ENCODE peak calls at places on chromosomes 3 and 15, in nine cellular contexts. One of them, this sample, is unnamed.

GRCh38 chr15:34795267-34796081 is at the start of gene ACTC1:
- DNase-seq in RKO: no peak
- DNase-seq in fibroblast of pulmonary artery: peak
- DNase-seq in T-helper 1 cell: no peak
- DNase-seq in natural killer cell treated with Interleukin-12 subunit alpha and Interleukin-12 subunit beta and Interleukin-15 and Interleukin-18, amount 100 ng/mL, for 72 hours: no peak
- DNase-seq in LHCN-M2: peak
- DNase-seq in transverse colon: no peak
- DNase-seq in NCI-H1092: no peak
- DNase-seq in fibroblast of the conjunctiva: no peak
- DNase-seq in this sample: peak

GRCh38 chr3:24192004-24192403 is 246.9 kb downstream of the NR1D2 start:
- DNase-seq in NCI-H1092: peak
- DNase-seq in fibroblast of the conjunctiva: no peak
- DNase-seq in LHCN-M2: no peak
- DNase-seq in natural killer cell treated with Interleukin-12 subunit alpha and Interleukin-12 subunit beta and Interleukin-15 and Interleukin-18, amount 100 ng/mL, for 72 hours: no peak
- DNase-seq in T-helper 1 cell: no peak
- DNase-seq in fibroblast of pulmonary artery: no peak
- DNase-seq in transverse colon: no peak
- DNase-seq in RKO: no peak
- DNase-seq in this sample: no peak

GRCh38 chr3:161560006-161560637 is 63.5 kb downstream of the OTOL1 start:
- DNase-seq in NCI-H1092: peak
- DNase-seq in LHCN-M2: peak
- DNase-seq in fibroblast of the conjunctiva: peak
- DNase-seq in T-helper 1 cell: no peak
- DNase-seq in RKO: peak
- DNase-seq in fibroblast of pulmonary artery: peak
- DNase-seq in natural killer cell treated with Interleukin-12 subunit alpha and Interleukin-12 subunit beta and Interleukin-15 and Interleukin-18, amount 100 ng/mL, for 72 hours: no peak
- DNase-seq in transverse colon: peak
- DNase-seq in this sample: peak

GRCh38 chr15:66772967-66773873 is 71.2 kb downstream of the SMAD6 start:
- DNase-seq in fibroblast of pulmonary artery: peak
- DNase-seq in LHCN-M2: no peak
- DNase-seq in natural killer cell treated with Interleukin-12 subunit alpha and Interleukin-12 subunit beta and Interleukin-15 and Interleukin-18, amount 100 ng/mL, for 72 hours: no peak
- DNase-seq in RKO: no peak
- DNase-seq in fibroblast of the conjunctiva: no peak
- DNase-seq in transverse colon: peak
- DNase-seq in NCI-H1092: no peak
- DNase-seq in T-helper 1 cell: no peak
- DNase-seq in this sample: no peak

GRCh38 chr3:56042326-56042951 is 425.8 kb downstream of the ERC2 start:
- DNase-seq in natural killer cell treated with Interleukin-12 subunit alpha and Interleukin-12 subunit beta and Interleukin-15 and Interleukin-18, amount 100 ng/mL, for 72 hours: no peak
- DNase-seq in T-helper 1 cell: no peak
- DNase-seq in NCI-H1092: no peak
- DNase-seq in LHCN-M2: peak
- DNase-seq in RKO: peak
- DNase-seq in transverse colon: no peak
- DNase-seq in fibroblast of the conjunctiva: peak
- DNase-seq in fibroblast of pulmonary artery: peak
- DNase-seq in this sample: peak

GRCh38 chr15:88651293-88651692 is 12.5 kb downstream of the ISG20 start:
- DNase-seq in RKO: no peak
- DNase-seq in fibroblast of the conjunctiva: no peak
- DNase-seq in NCI-H1092: no peak
- DNase-seq in fibroblast of pulmonary artery: no peak
- DNase-seq in LHCN-M2: no peak
- DNase-seq in natural killer cell treated with Interleukin-12 subunit alpha and Interleukin-12 subunit beta and Interleukin-15 and Interleukin-18, amount 100 ng/mL, for 72 hours: no peak
- DNase-seq in transverse colon: no peak
- DNase-seq in T-helper 1 cell: no peak
- DNase-seq in this sample: no peak

GRCh38 chr3:194421-194820 is 2.1 kb upstream of the CHL1 start:
- DNase-seq in RKO: no peak
- DNase-seq in T-helper 1 cell: no peak
- DNase-seq in NCI-H1092: no peak
- DNase-seq in transverse colon: no peak
- DNase-seq in natural killer cell treated with Interleukin-12 subunit alpha and Interleukin-12 subunit beta and Interleukin-15 and Interleukin-18, amount 100 ng/mL, for 72 hours: no peak
- DNase-seq in fibroblast of the conjunctiva: no peak
- DNase-seq in LHCN-M2: no peak
- DNase-seq in fibroblast of pulmonary artery: no peak
- DNase-seq in this sample: no peak

GRCh38 chr3:112466041-112466440 is 33.2 kb downstream of the BTLA start:
- DNase-seq in T-helper 1 cell: no peak
- DNase-seq in natural killer cell treated with Interleukin-12 subunit alpha and Interleukin-12 subunit beta and Interleukin-15 and Interleukin-18, amount 100 ng/mL, for 72 hours: no peak
- DNase-seq in fibroblast of the conjunctiva: no peak
- DNase-seq in fibroblast of pulmonary artery: no peak
- DNase-seq in NCI-H1092: no peak
- DNase-seq in transverse colon: no peak
- DNase-seq in RKO: no peak
- DNase-seq in LHCN-M2: no peak
- DNase-seq in this sample: no peak

GRCh38 chr15:100642950-100643338 is 40.6 kb downstream of the ASB7 start:
- DNase-seq in natural killer cell treated with Interleukin-12 subunit alpha and Interleukin-12 subunit beta and Interleukin-15 and Interleukin-18, amount 100 ng/mL, for 72 hours: no peak
- DNase-seq in fibroblast of the conjunctiva: no peak
- DNase-seq in NCI-H1092: no peak
- DNase-seq in transverse colon: no peak
- DNase-seq in fibroblast of pulmonary artery: no peak
- DNase-seq in T-helper 1 cell: no peak
- DNase-seq in LHCN-M2: no peak
- DNase-seq in RKO: no peak
- DNase-seq in this sample: no peak

GRCh38 chr3:190596341-190597285 is 82.7 kb downstream of the IL1RAP start:
- DNase-seq in fibroblast of the conjunctiva: no peak
- DNase-seq in transverse colon: no peak
- DNase-seq in fibroblast of pulmonary artery: no peak
- DNase-seq in RKO: no peak
- DNase-seq in NCI-H1092: no peak
- DNase-seq in natural killer cell treated with Interleukin-12 subunit alpha and Interleukin-12 subunit beta and Interleukin-15 and Interleukin-18, amount 100 ng/mL, for 72 hours: no peak
- DNase-seq in LHCN-M2: no peak
- DNase-seq in T-helper 1 cell: no peak
- DNase-seq in this sample: no peak

GRCh38 chr3:131077904-131078303 is 51.2 kb downstream of the NEK11 start:
- DNase-seq in natural killer cell treated with Interleukin-12 subunit alpha and Interleukin-12 subunit beta and Interleukin-15 and Interleukin-18, amount 100 ng/mL, for 72 hours: no peak
- DNase-seq in LHCN-M2: no peak
- DNase-seq in T-helper 1 cell: no peak
- DNase-seq in fibroblast of the conjunctiva: no peak
- DNase-seq in NCI-H1092: no peak
- DNase-seq in RKO: no peak
- DNase-seq in transverse colon: no peak
- DNase-seq in fibroblast of pulmonary artery: no peak
- DNase-seq in this sample: no peak

GRCh38 chr3:48408823-48409281 is 21.0 kb downstream of the PLXNB1 start:
- DNase-seq in fibroblast of the conjunctiva: no peak
- DNase-seq in fibroblast of pulmonary artery: no peak
- DNase-seq in NCI-H1092: no peak
- DNase-seq in T-helper 1 cell: no peak
- DNase-seq in LHCN-M2: no peak
- DNase-seq in transverse colon: no peak
- DNase-seq in natural killer cell treated with Interleukin-12 subunit alpha and Interleukin-12 subunit beta and Interleukin-15 and Interleukin-18, amount 100 ng/mL, for 72 hours: peak
- DNase-seq in RKO: no peak
- DNase-seq in this sample: no peak

GRCh38 chr15:63389902-63390301 is 8.3 kb upstream of the CA12 start:
- DNase-seq in RKO: no peak
- DNase-seq in LHCN-M2: no peak
- DNase-seq in fibroblast of pulmonary artery: no peak
- DNase-seq in T-helper 1 cell: no peak
- DNase-seq in transverse colon: peak
- DNase-seq in fibroblast of the conjunctiva: no peak
- DNase-seq in NCI-H1092: peak
- DNase-seq in natural killer cell treated with Interleukin-12 subunit alpha and Interleukin-12 subunit beta and Interleukin-15 and Interleukin-18, amount 100 ng/mL, for 72 hours: no peak
- DNase-seq in this sample: no peak

GRCh38 chr3:108180214-108180613 is 42.0 kb downstream of the IFT57 start:
- DNase-seq in RKO: peak
- DNase-seq in T-helper 1 cell: no peak
- DNase-seq in LHCN-M2: peak
- DNase-seq in natural killer cell treated with Interleukin-12 subunit alpha and Interleukin-12 subunit beta and Interleukin-15 and Interleukin-18, amount 100 ng/mL, for 72 hours: no peak
- DNase-seq in fibroblast of pulmonary artery: peak
- DNase-seq in NCI-H1092: no peak
- DNase-seq in fibroblast of the conjunctiva: no peak
- DNase-seq in transverse colon: no peak
- DNase-seq in this sample: peak

GRCh38 chr3:33063651-33064051 is 33.3 kb downstream of the GLB1 start:
- DNase-seq in T-helper 1 cell: peak
- DNase-seq in transverse colon: no peak
- DNase-seq in fibroblast of the conjunctiva: peak
- DNase-seq in RKO: no peak
- DNase-seq in natural killer cell treated with Interleukin-12 subunit alpha and Interleukin-12 subunit beta and Interleukin-15 and Interleukin-18, amount 100 ng/mL, for 72 hours: no peak
- DNase-seq in LHCN-M2: no peak
- DNase-seq in NCI-H1092: no peak
- DNase-seq in fibroblast of pulmonary artery: peak
- DNase-seq in this sample: peak

GRCh38 chr3:176867681-176868663 is 329.3 kb downstream of the TBL1XR1 start:
- DNase-seq in fibroblast of the conjunctiva: no peak
- DNase-seq in LHCN-M2: peak
- DNase-seq in T-helper 1 cell: no peak
- DNase-seq in NCI-H1092: peak
- DNase-seq in natural killer cell treated with Interleukin-12 subunit alpha and Interleukin-12 subunit beta and Interleukin-15 and Interleukin-18, amount 100 ng/mL, for 72 hours: no peak
- DNase-seq in fibroblast of pulmonary artery: no peak
- DNase-seq in transverse colon: peak
- DNase-seq in RKO: no peak
- DNase-seq in this sample: no peak

GRCh38 chr3:185056908-185057307 is 96.0 kb downstream of the C3orf70 start:
- DNase-seq in natural killer cell treated with Interleukin-12 subunit alpha and Interleukin-12 subunit beta and Interleukin-15 and Interleukin-18, amount 100 ng/mL, for 72 hours: no peak
- DNase-seq in NCI-H1092: no peak
- DNase-seq in RKO: no peak
- DNase-seq in fibroblast of pulmonary artery: no peak
- DNase-seq in T-helper 1 cell: no peak
- DNase-seq in fibroblast of the conjunctiva: no peak
- DNase-seq in transverse colon: no peak
- DNase-seq in LHCN-M2: no peak
- DNase-seq in this sample: no peak

GRCh38 chr3:109152326-109152725 is 15.8 kb downstream of the C3orf85 start:
- DNase-seq in transverse colon: peak
- DNase-seq in RKO: no peak
- DNase-seq in LHCN-M2: no peak
- DNase-seq in natural killer cell treated with Interleukin-12 subunit alpha and Interleukin-12 subunit beta and Interleukin-15 and Interleukin-18, amount 100 ng/mL, for 72 hours: no peak
- DNase-seq in fibroblast of the conjunctiva: no peak
- DNase-seq in fibroblast of pulmonary artery: no peak
- DNase-seq in T-helper 1 cell: no peak
- DNase-seq in NCI-H1092: no peak
- DNase-seq in this sample: no peak

GRCh38 chr15:100877551-100877950 is 2.1 kb upstream of the ALDH1A3 start:
- DNase-seq in T-helper 1 cell: no peak
- DNase-seq in fibroblast of pulmonary artery: no peak
- DNase-seq in transverse colon: no peak
- DNase-seq in LHCN-M2: no peak
- DNase-seq in NCI-H1092: no peak
- DNase-seq in fibroblast of the conjunctiva: no peak
- DNase-seq in natural killer cell treated with Interleukin-12 subunit alpha and Interleukin-12 subunit beta and Interleukin-15 and Interleukin-18, amount 100 ng/mL, for 72 hours: no peak
- DNase-seq in RKO: no peak
- DNase-seq in this sample: no peak

GRCh38 chr15:89088605-89089315 is 504 bp downstream of the ABHD2 start:
- DNase-seq in transverse colon: peak
- DNase-seq in fibroblast of pulmonary artery: no peak
- DNase-seq in T-helper 1 cell: no peak
- DNase-seq in fibroblast of the conjunctiva: no peak
- DNase-seq in NCI-H1092: no peak
- DNase-seq in RKO: peak
- DNase-seq in natural killer cell treated with Interleukin-12 subunit alpha and Interleukin-12 subunit beta and Interleukin-15 and Interleukin-18, amount 100 ng/mL, for 72 hours: peak
- DNase-seq in LHCN-M2: peak
- DNase-seq in this sample: peak

GRCh38 chr3:108877906-108878305 is 55.3 kb downstream of the TRAT1 start:
- DNase-seq in fibroblast of the conjunctiva: no peak
- DNase-seq in fibroblast of pulmonary artery: no peak
- DNase-seq in RKO: no peak
- DNase-seq in natural killer cell treated with Interleukin-12 subunit alpha and Interleukin-12 subunit beta and Interleukin-15 and Interleukin-18, amount 100 ng/mL, for 72 hours: no peak
- DNase-seq in LHCN-M2: no peak
- DNase-seq in T-helper 1 cell: no peak
- DNase-seq in transverse colon: no peak
- DNase-seq in NCI-H1092: no peak
- DNase-seq in this sample: peak

GRCh38 chr15:60315878-60316277 is 81.9 kb downstream of the ANXA2 start:
- DNase-seq in LHCN-M2: no peak
- DNase-seq in RKO: no peak
- DNase-seq in T-helper 1 cell: no peak
- DNase-seq in fibroblast of pulmonary artery: no peak
- DNase-seq in fibroblast of the conjunctiva: no peak
- DNase-seq in NCI-H1092: no peak
- DNase-seq in natural killer cell treated with Interleukin-12 subunit alpha and Interleukin-12 subunit beta and Interleukin-15 and Interleukin-18, amount 100 ng/mL, for 72 hours: no peak
- DNase-seq in transverse colon: no peak
- DNase-seq in this sample: no peak

GRCh38 chr3:190366145-190366544 is 21.8 kb upstream of the CLDN16 start:
- DNase-seq in RKO: no peak
- DNase-seq in natural killer cell treated with Interleukin-12 subunit alpha and Interleukin-12 subunit beta and Interleukin-15 and Interleukin-18, amount 100 ng/mL, for 72 hours: no peak
- DNase-seq in NCI-H1092: no peak
- DNase-seq in fibroblast of pulmonary artery: peak
- DNase-seq in transverse colon: no peak
- DNase-seq in fibroblast of the conjunctiva: no peak
- DNase-seq in LHCN-M2: peak
- DNase-seq in T-helper 1 cell: no peak
- DNase-seq in this sample: peak

GRCh38 chr3:188468672-188469071 is 314.7 kb downstream of the LPP start:
- DNase-seq in natural killer cell treated with Interleukin-12 subunit alpha and Interleukin-12 subunit beta and Interleukin-15 and Interleukin-18, amount 100 ng/mL, for 72 hours: no peak
- DNase-seq in NCI-H1092: no peak
- DNase-seq in LHCN-M2: no peak
- DNase-seq in T-helper 1 cell: no peak
- DNase-seq in fibroblast of the conjunctiva: no peak
- DNase-seq in RKO: no peak
- DNase-seq in fibroblast of pulmonary artery: peak
- DNase-seq in transverse colon: peak
- DNase-seq in this sample: peak

GRCh38 chr15:76169792-76170425 is 110.1 kb downstream of the TMEM266 start:
- DNase-seq in LHCN-M2: no peak
- DNase-seq in fibroblast of pulmonary artery: no peak
- DNase-seq in fibroblast of the conjunctiva: no peak
- DNase-seq in natural killer cell treated with Interleukin-12 subunit alpha and Interleukin-12 subunit beta and Interleukin-15 and Interleukin-18, amount 100 ng/mL, for 72 hours: no peak
- DNase-seq in NCI-H1092: no peak
- DNase-seq in RKO: no peak
- DNase-seq in T-helper 1 cell: no peak
- DNase-seq in transverse colon: no peak
- DNase-seq in this sample: no peak

GRCh38 chr3:72031581-72031980 is 246.6 kb upstream of the PROK2 start:
- DNase-seq in natural killer cell treated with Interleukin-12 subunit alpha and Interleukin-12 subunit beta and Interleukin-15 and Interleukin-18, amount 100 ng/mL, for 72 hours: no peak
- DNase-seq in transverse colon: no peak
- DNase-seq in NCI-H1092: no peak
- DNase-seq in fibroblast of the conjunctiva: no peak
- DNase-seq in T-helper 1 cell: no peak
- DNase-seq in RKO: peak
- DNase-seq in fibroblast of pulmonary artery: peak
- DNase-seq in LHCN-M2: peak
- DNase-seq in this sample: peak

GRCh38 chr3:94132777-94133176 is 69.9 kb downstream of the NSUN3 start:
- DNase-seq in fibroblast of the conjunctiva: no peak
- DNase-seq in transverse colon: no peak
- DNase-seq in NCI-H1092: no peak
- DNase-seq in RKO: no peak
- DNase-seq in LHCN-M2: no peak
- DNase-seq in fibroblast of pulmonary artery: no peak
- DNase-seq in T-helper 1 cell: no peak
- DNase-seq in natural killer cell treated with Interleukin-12 subunit alpha and Interleukin-12 subunit beta and Interleukin-15 and Interleukin-18, amount 100 ng/mL, for 72 hours: no peak
- DNase-seq in this sample: no peak

GRCh38 chr3:42852443-42852842 is 23.2 kb downstream of the CYP8B1 start:
- DNase-seq in fibroblast of the conjunctiva: no peak
- DNase-seq in RKO: no peak
- DNase-seq in LHCN-M2: peak
- DNase-seq in T-helper 1 cell: no peak
- DNase-seq in natural killer cell treated with Interleukin-12 subunit alpha and Interleukin-12 subunit beta and Interleukin-15 and Interleukin-18, amount 100 ng/mL, for 72 hours: no peak
- DNase-seq in transverse colon: no peak
- DNase-seq in fibroblast of pulmonary artery: no peak
- DNase-seq in NCI-H1092: no peak
- DNase-seq in this sample: no peak

GRCh38 chr3:17258823-17259436 is 374.2 kb downstream of the PLCL2 start:
- DNase-seq in RKO: peak
- DNase-seq in fibroblast of the conjunctiva: peak
- DNase-seq in fibroblast of pulmonary artery: peak
- DNase-seq in NCI-H1092: no peak
- DNase-seq in T-helper 1 cell: no peak
- DNase-seq in transverse colon: no peak
- DNase-seq in natural killer cell treated with Interleukin-12 subunit alpha and Interleukin-12 subunit beta and Interleukin-15 and Interleukin-18, amount 100 ng/mL, for 72 hours: no peak
- DNase-seq in LHCN-M2: peak
- DNase-seq in this sample: peak

GRCh38 chr15:70518201-70519003 is 245.0 kb downstream of the UACA start:
- DNase-seq in fibroblast of pulmonary artery: no peak
- DNase-seq in T-helper 1 cell: no peak
- DNase-seq in RKO: no peak
- DNase-seq in fibroblast of the conjunctiva: no peak
- DNase-seq in LHCN-M2: no peak
- DNase-seq in natural killer cell treated with Interleukin-12 subunit alpha and Interleukin-12 subunit beta and Interleukin-15 and Interleukin-18, amount 100 ng/mL, for 72 hours: no peak
- DNase-seq in transverse colon: no peak
- DNase-seq in NCI-H1092: no peak
- DNase-seq in this sample: peak

GRCh38 chr3:178393833-178394232 is 142.4 kb upstream of the KCNMB2 start:
- DNase-seq in RKO: peak
- DNase-seq in transverse colon: no peak
- DNase-seq in NCI-H1092: no peak
- DNase-seq in fibroblast of the conjunctiva: peak
- DNase-seq in natural killer cell treated with Interleukin-12 subunit alpha and Interleukin-12 subunit beta and Interleukin-15 and Interleukin-18, amount 100 ng/mL, for 72 hours: no peak
- DNase-seq in T-helper 1 cell: no peak
- DNase-seq in LHCN-M2: peak
- DNase-seq in fibroblast of pulmonary artery: peak
- DNase-seq in this sample: peak

This sample was measured in RPMI7951.